ENCODE peak calls at places on chromosomes 3 and 15, in seven cellular contexts. L, S, Y, T, W, Z and H are unnamed samples.

GRCh38 chr3:20648294-20648693 is 462.3 kb upstream of the SGO1 start:
- DNase-seq in L (no peak), T (no peak), S (no peak), W (no peak), Z (no peak), Y (peak), H (no peak)

GRCh38 chr3:45976191-45977091 is 19.2 kb downstream of the FYCO1 start:
- DNase-seq in L (peak), Y (no peak), Z (no peak), S (no peak), W (no peak), T (no peak), H (no peak)

GRCh38 chr15:40063563-40064011 is 24.6 kb upstream of the SRP14 start:
- DNase-seq in Z (no peak), T (no peak), W (no peak), S (peak), L (no peak), Y (no peak), H (no peak)

GRCh38 chr3:151925876-151926275 is 52.4 kb downstream of the SUCNR1 start:
- DNase-seq in Y (peak), T (no peak), L (no peak), W (no peak), Z (peak), S (peak), H (no peak)

GRCh38 chr3:59251899-59252298 is 202.1 kb upstream of the CFAP20DC start:
- DNase-seq in S (no peak), T (no peak), L (no peak), Z (no peak), W (no peak), Y (peak), H (no peak)

GRCh38 chr3:171622126-171622525 is 161.9 kb upstream of the TNIK start:
- DNase-seq in T (no peak), Y (no peak), L (no peak), Z (no peak), S (no peak), W (no peak), H (no peak)

GRCh38 chr3:36729204-36730056 is 34.9 kb downstream of the DCLK3 start:
- DNase-seq in L (no peak), W (no peak), Y (peak), S (peak), T (no peak), Z (peak), H (no peak)

GRCh38 chr3:83843716-83844115 is 1115.1 kb upstream of the CADM2 start:
- DNase-seq in Y (no peak), W (no peak), T (no peak), Z (peak), S (no peak), L (no peak), H (no peak)

GRCh38 chr3:124700880-124701684 is 29.2 kb upstream of the UMPS start:
- DNase-seq in S (no peak), W (no peak), L (no peak), Y (no peak), T (no peak), Z (peak), H (no peak)

GRCh38 chr3:52171577-52172261 is 17.5 kb upstream of the POC1A start:
- DNase-seq in S (peak), Z (no peak), L (no peak), T (no peak), Y (peak), W (no peak), H (no peak)

GRCh38 chr15:28131400-28131799 is 32.3 kb upstream of the OCA2 start:
- DNase-seq in Z (no peak), T (no peak), L (no peak), S (no peak), Y (no peak), W (no peak), H (no peak)

GRCh38 chr3:178703268-178703975 is 167.2 kb downstream of the KCNMB2 start:
- DNase-seq in L (no peak), W (no peak), Y (peak), Z (no peak), T (no peak), S (peak), H (no peak)

GRCh38 chr15:92619380-92620101 is 36.0 kb downstream of the FAM174B start:
- DNase-seq in Y (peak), L (no peak), S (no peak), W (no peak), T (no peak), Z (no peak), H (no peak)

GRCh38 chr3:46881819-46882376 is 4.4 kb downstream of the PTH1R start:
- DNase-seq in S (no peak), Z (peak), T (no peak), W (no peak), Y (peak), L (peak), H (peak)

GRCh38 chr15:92323480-92323879 is 70.2 kb upstream of the ST8SIA2 start:
- DNase-seq in Z (no peak), S (no peak), W (no peak), L (no peak), Y (no peak), T (no peak), H (no peak)

GRCh38 chr3:142993958-142994442 is 7.4 kb upstream of the U2SURP start:
- DNase-seq in Z (peak), S (peak), Y (peak), L (peak), T (peak), W (peak), H (peak)

GRCh38 chr3:156694536-156694935 is 20.1 kb downstream of the TIPARP start:
- DNase-seq in Z (no peak), L (no peak), W (no peak), S (no peak), T (no peak), Y (no peak), H (no peak)

GRCh38 chr3:49937081-49937480 is 2.9 kb upstream of the RBM6 start:
- DNase-seq in T (peak), W (no peak), S (peak), Z (no peak), Y (no peak), L (no peak), H (no peak)

GRCh38 chr3:49940667-49941249 is 808 bp downstream of the RBM6 start:
- DNase-seq in W (no peak), T (no peak), Z (no peak), Y (no peak), L (no peak), S (no peak), H (no peak)

DNA sequence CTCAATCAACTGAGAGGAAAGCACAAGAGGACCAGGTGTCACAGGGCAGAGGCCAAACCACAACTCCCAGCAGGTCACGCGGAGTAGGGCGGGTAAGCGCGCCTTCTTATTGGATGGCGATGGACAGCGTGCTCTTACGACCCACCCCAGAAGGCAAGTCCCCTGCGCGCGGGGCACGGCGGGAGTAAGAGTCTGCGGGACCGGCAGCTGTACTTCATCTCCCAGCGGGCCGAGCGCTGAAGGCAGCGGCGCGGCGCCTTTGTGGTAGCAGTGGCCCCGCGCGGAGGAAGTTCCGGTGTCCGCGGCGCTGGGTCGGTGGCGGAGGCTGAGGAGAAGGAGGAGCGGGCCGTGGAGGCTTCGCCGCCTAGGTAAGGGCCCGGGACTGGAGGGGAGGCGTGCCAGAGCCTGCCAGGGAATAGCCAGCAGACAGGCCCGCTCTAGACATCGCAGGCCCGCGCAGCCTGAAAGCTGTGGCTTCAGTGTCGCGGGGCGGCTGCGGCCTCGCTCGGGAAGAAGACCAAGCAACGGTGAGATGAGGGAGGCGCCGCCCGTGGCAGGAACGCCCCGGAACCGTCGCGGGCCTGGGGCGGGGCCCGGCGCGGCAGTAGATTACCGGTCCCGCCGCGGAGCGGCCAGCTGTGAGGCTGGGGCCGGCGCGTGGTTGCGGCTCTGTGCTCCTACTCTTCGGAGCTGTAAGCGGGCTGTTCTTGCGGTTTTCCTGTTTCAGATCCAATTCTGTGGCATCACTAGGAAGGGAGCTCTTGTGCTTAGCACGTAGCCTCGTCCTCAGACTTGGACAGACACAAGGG is at the start of gene RBM6:
- DNase-seq in T (peak), S (peak), W (peak), Y (peak), Z (peak), L (peak), H (peak)
- TF ChIP-seq CTCF in T (no peak), S (no peak), W (peak), Y (no peak), Z (no peak), L (no peak), H (no peak)

GRCh38 chr3:107543666-107544065 is 20.9 kb downstream of the BBX start:
- DNase-seq in W (no peak), T (no peak), Z (peak), S (no peak), Y (peak), L (no peak), H (no peak)
- TF ChIP-seq CTCF in W (peak), T (peak), Z (peak), S (peak), Y (peak), L (no peak), H (no peak)

DNA sequence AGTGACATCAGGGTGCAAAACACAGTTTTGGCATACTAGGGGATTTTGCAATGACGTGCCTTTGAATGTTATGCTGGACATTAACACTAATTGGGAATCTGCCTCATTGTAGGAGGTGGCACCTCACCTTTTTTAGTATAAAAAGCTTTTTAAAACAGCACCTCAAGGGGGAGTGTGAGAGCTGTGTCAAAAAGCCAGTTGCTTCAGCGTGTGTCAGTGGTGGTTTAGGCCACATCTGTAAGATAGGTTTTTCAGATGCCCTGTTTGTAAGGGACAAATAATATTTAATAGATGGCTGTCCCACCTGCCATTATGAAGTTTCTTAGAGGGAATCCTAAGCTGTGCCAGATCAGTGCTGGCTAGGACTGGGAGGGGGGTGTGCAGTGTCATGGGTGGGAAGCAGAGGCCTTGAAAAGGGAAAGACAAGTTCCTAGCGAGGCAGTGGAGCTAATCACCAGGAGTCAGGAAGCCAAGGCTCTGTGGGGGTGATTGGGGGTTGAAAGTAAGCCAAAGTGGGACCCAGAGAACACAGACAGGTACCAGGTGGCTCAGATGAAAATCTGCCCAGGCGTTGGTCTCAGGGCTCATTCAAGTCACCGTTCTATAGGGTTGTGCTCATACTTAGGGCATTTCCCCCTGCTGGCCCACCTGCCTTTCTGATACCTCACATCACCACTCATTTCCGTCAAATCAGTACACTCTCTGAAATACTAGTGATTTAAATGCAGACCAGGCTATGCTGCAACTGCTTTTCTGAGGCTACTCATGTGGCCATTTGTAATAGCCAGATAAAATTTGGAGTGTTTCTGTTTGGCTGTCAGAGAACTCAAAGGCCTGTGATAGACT is 120.5 kb downstream of the BBX start:
- DNase-seq in S (no peak), W (no peak), Y (no peak), T (no peak), L (no peak), Z (peak), H (no peak)
- TF ChIP-seq CTCF in S (no peak), W (peak), Y (peak), T (peak), L (peak), Z (peak), H (peak)

GRCh38 chr15:72820278-72820677 is 36.7 kb upstream of the ADPGK start:
- DNase-seq in Z (no peak), T (no peak), L (no peak), S (no peak), Y (no peak), W (no peak), H (no peak)

GRCh38 chr15:72813345-72814004 is 29.9 kb upstream of the ADPGK start:
- DNase-seq in Z (no peak), W (no peak), T (no peak), L (no peak), S (no peak), Y (no peak), H (no peak)

GRCh38 chr15:72824112-72824511 is 40.6 kb upstream of the ADPGK start:
- DNase-seq in T (no peak), W (no peak), S (no peak), L (no peak), Z (no peak), Y (no peak), H (peak)

DNA sequence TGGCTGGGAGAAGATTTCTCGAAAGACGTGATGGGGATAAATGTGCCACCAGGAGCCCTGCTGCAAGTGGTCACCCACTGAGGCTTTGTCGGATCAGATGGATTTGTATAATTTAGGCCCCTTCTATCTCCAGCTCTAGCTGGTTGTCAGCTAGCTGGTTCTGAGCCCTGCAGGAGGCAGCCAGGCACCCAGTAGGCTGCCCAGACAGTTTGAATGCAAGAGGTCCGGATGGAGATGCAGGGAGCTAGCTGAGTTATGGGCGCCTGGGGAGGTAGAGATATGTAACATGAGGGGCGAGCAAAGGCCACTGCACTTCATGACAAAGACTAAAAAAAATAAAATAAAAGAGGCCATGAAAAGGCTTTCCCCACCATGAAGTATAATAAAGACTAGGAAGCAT is 35.1 kb upstream of the ADPGK start:
- DNase-seq in L (no peak), Y (no peak), T (no peak), Z (no peak), W (no peak), S (no peak), H (no peak)
- TF ChIP-seq CTCF in L (no peak), Y (no peak), T (no peak), Z (no peak), W (no peak), S (no peak), H (no peak)

GRCh38 chr15:47717036-47717611 is at the start of gene SEMA6D:
- DNase-seq in Z (peak), L (no peak), W (peak), S (no peak), T (no peak), Y (peak), H (peak)
- TF ChIP-seq CTCF in Z (peak), L (no peak), W (peak), S (no peak), T (no peak), Y (peak), H (no peak)